ENCODE peak calls at places on chromosomes 3 and 15, in six cellular contexts. One of them, this sample, is unnamed.

GRCh38 chr15:43135351-43135750 is 2.0 kb downstream of the TMEM62 start:
- DNase-seq in astrocyte: no peak
- DNase-seq in A549: no peak
- DNase-seq in body of pancreas: no peak
- DNase-seq in type B pancreatic cell: no peak
- DNase-seq in fibroblast of pulmonary artery: no peak
- DNase-seq in this sample: no peak

GRCh38 chr3:178085817-178086123 is 450.5 kb upstream of the KCNMB2 start:
- DNase-seq in astrocyte: no peak
- DNase-seq in A549: no peak
- DNase-seq in body of pancreas: no peak
- DNase-seq in type B pancreatic cell: no peak
- DNase-seq in fibroblast of pulmonary artery: no peak
- DNase-seq in this sample: no peak

GRCh38 chr3:59069838-59070237 is 20.0 kb upstream of the CFAP20DC start:
- DNase-seq in astrocyte: no peak
- DNase-seq in A549: no peak
- DNase-seq in body of pancreas: no peak
- DNase-seq in type B pancreatic cell: no peak
- DNase-seq in fibroblast of pulmonary artery: no peak
- DNase-seq in this sample: no peak

GRCh38 chr15:40695469-40695910 is 516 bp downstream of the RAD51 start:
- DNase-seq in astrocyte: peak
- DNase-seq in A549: no peak
- DNase-seq in body of pancreas: no peak
- DNase-seq in type B pancreatic cell: no peak
- DNase-seq in fibroblast of pulmonary artery: peak
- DNase-seq in this sample: peak

GRCh38 chr3:74353039-74353438 is 261.4 kb downstream of the CNTN3 start:
- DNase-seq in astrocyte: no peak
- DNase-seq in A549: peak
- DNase-seq in body of pancreas: no peak
- DNase-seq in type B pancreatic cell: no peak
- DNase-seq in fibroblast of pulmonary artery: peak
- DNase-seq in this sample: no peak

GRCh38 chr15:65416845-65417416 is 5.8 kb downstream of the IGDCC4 start:
- DNase-seq in astrocyte: peak
- DNase-seq in A549: peak
- DNase-seq in body of pancreas: no peak
- DNase-seq in type B pancreatic cell: no peak
- DNase-seq in fibroblast of pulmonary artery: no peak
- DNase-seq in this sample: no peak

GRCh38 chr3:181610083-181610972 is 101.4 kb upstream of the SOX2 start:
- DNase-seq in astrocyte: peak
- DNase-seq in A549: no peak
- DNase-seq in body of pancreas: no peak
- DNase-seq in type B pancreatic cell: no peak
- DNase-seq in fibroblast of pulmonary artery: no peak
- DNase-seq in this sample: no peak

GRCh38 chr3:52176951-52177700 is 20.8 kb upstream of the ALAS1 start:
- DNase-seq in astrocyte: no peak
- DNase-seq in A549: no peak
- DNase-seq in body of pancreas: peak
- DNase-seq in type B pancreatic cell: no peak
- DNase-seq in fibroblast of pulmonary artery: no peak
- DNase-seq in this sample: no peak

GRCh38 chr3:44894485-44894884 is 20.1 kb downstream of the TGM4 start:
- DNase-seq in astrocyte: no peak
- DNase-seq in A549: no peak
- DNase-seq in body of pancreas: no peak
- DNase-seq in type B pancreatic cell: no peak
- DNase-seq in fibroblast of pulmonary artery: peak
- DNase-seq in this sample: no peak

GRCh38 chr15:58043192-58043903 is 22.2 kb downstream of the ALDH1A2 start:
- DNase-seq in astrocyte: no peak
- DNase-seq in A549: peak
- DNase-seq in body of pancreas: peak
- DNase-seq in type B pancreatic cell: no peak
- DNase-seq in fibroblast of pulmonary artery: peak
- DNase-seq in this sample: peak

GRCh38 chr3:184384342-184384741 is 4.5 kb downstream of the CHRD start:
- DNase-seq in astrocyte: no peak
- DNase-seq in A549: no peak
- DNase-seq in body of pancreas: no peak
- DNase-seq in type B pancreatic cell: no peak
- DNase-seq in fibroblast of pulmonary artery: no peak
- DNase-seq in this sample: no peak

GRCh38 chr3:44555753-44556152 is 760 bp downstream of the ZKSCAN7 start:
- DNase-seq in astrocyte: no peak
- DNase-seq in A549: no peak
- DNase-seq in body of pancreas: no peak
- DNase-seq in type B pancreatic cell: no peak
- DNase-seq in fibroblast of pulmonary artery: no peak
- DNase-seq in this sample: no peak

GRCh38 chr3:55620361-55621025 is 133.4 kb upstream of the WNT5A start:
- DNase-seq in astrocyte: peak
- DNase-seq in A549: no peak
- DNase-seq in body of pancreas: peak
- DNase-seq in type B pancreatic cell: no peak
- DNase-seq in fibroblast of pulmonary artery: no peak
- DNase-seq in this sample: peak

GRCh38 chr3:50238549-50239026 is 2.6 kb downstream of the GNAI2 start:
- DNase-seq in astrocyte: no peak
- DNase-seq in A549: peak
- DNase-seq in body of pancreas: peak
- DNase-seq in type B pancreatic cell: no peak
- DNase-seq in fibroblast of pulmonary artery: no peak
- DNase-seq in this sample: peak

GRCh38 chr3:70064194-70064787 is 64.8 kb downstream of the SAMMSON start:
- DNase-seq in astrocyte: no peak
- DNase-seq in A549: peak
- DNase-seq in body of pancreas: peak
- DNase-seq in type B pancreatic cell: no peak
- DNase-seq in fibroblast of pulmonary artery: peak
- DNase-seq in this sample: peak

GRCh38 chr3:54625805-54626787 is 301.8 kb downstream of the LRTM1 start:
- DNase-seq in astrocyte: no peak
- DNase-seq in A549: no peak
- DNase-seq in body of pancreas: no peak
- DNase-seq in type B pancreatic cell: no peak
- DNase-seq in fibroblast of pulmonary artery: no peak
- DNase-seq in this sample: no peak

GRCh38 chr3:154242766-154243165 is 81.5 kb downstream of the DHX36 start:
- DNase-seq in astrocyte: no peak
- DNase-seq in A549: peak
- DNase-seq in body of pancreas: no peak
- DNase-seq in type B pancreatic cell: no peak
- DNase-seq in fibroblast of pulmonary artery: no peak
- DNase-seq in this sample: no peak

GRCh38 chr3:4828279-4829030 is 150.8 kb upstream of the BHLHE40 start:
- DNase-seq in astrocyte: peak
- DNase-seq in A549: peak
- DNase-seq in body of pancreas: peak
- DNase-seq in type B pancreatic cell: no peak
- DNase-seq in fibroblast of pulmonary artery: peak
- DNase-seq in this sample: peak

GRCh38 chr3:123021986-123022510 is 5.5 kb downstream of the SEMA5B start:
- DNase-seq in astrocyte: no peak
- DNase-seq in A549: no peak
- DNase-seq in body of pancreas: no peak
- DNase-seq in type B pancreatic cell: no peak
- DNase-seq in fibroblast of pulmonary artery: no peak
- DNase-seq in this sample: no peak

GRCh38 chr15:45121706-45122417 is 7.7 kb downstream of the DUOXA2 start:
- DNase-seq in astrocyte: peak
- DNase-seq in A549: peak
- DNase-seq in body of pancreas: no peak
- DNase-seq in type B pancreatic cell: no peak
- DNase-seq in fibroblast of pulmonary artery: peak
- DNase-seq in this sample: peak

GRCh38 chr3:67291287-67292252 is 293.5 kb downstream of the KBTBD8 start:
- DNase-seq in astrocyte: no peak
- DNase-seq in A549: no peak
- DNase-seq in body of pancreas: no peak
- DNase-seq in type B pancreatic cell: no peak
- DNase-seq in fibroblast of pulmonary artery: no peak
- DNase-seq in this sample: peak

GRCh38 chr15:84681822-84682221 is 23.8 kb upstream of the NMB start:
- DNase-seq in astrocyte: peak
- DNase-seq in A549: no peak
- DNase-seq in body of pancreas: no peak
- DNase-seq in type B pancreatic cell: no peak
- DNase-seq in fibroblast of pulmonary artery: peak
- DNase-seq in this sample: peak

GRCh38 chr3:167870743-167871142 is 135.2 kb downstream of the SERPINI1 start:
- DNase-seq in astrocyte: no peak
- DNase-seq in A549: no peak
- DNase-seq in body of pancreas: no peak
- DNase-seq in type B pancreatic cell: no peak
- DNase-seq in fibroblast of pulmonary artery: no peak
- DNase-seq in this sample: no peak

GRCh38 chr3:167874667-167875372 is 139.3 kb downstream of the SERPINI1 start:
- DNase-seq in astrocyte: peak
- DNase-seq in A549: no peak
- DNase-seq in body of pancreas: no peak
- DNase-seq in type B pancreatic cell: no peak
- DNase-seq in fibroblast of pulmonary artery: no peak
- DNase-seq in this sample: no peak

GRCh38 chr3:167870201-167870600 is 134.7 kb downstream of the SERPINI1 start:
- DNase-seq in astrocyte: no peak
- DNase-seq in A549: no peak
- DNase-seq in body of pancreas: no peak
- DNase-seq in type B pancreatic cell: no peak
- DNase-seq in fibroblast of pulmonary artery: no peak
- DNase-seq in this sample: no peak

GRCh38 chr3:167872032-167872431 is 136.5 kb downstream of the SERPINI1 start:
- DNase-seq in astrocyte: no peak
- DNase-seq in A549: no peak
- DNase-seq in body of pancreas: no peak
- DNase-seq in type B pancreatic cell: no peak
- DNase-seq in fibroblast of pulmonary artery: no peak
- DNase-seq in this sample: no peak

GRCh38 chr3:167872941-167873340 is 137.4 kb downstream of the SERPINI1 start:
- DNase-seq in astrocyte: no peak
- DNase-seq in A549: no peak
- DNase-seq in body of pancreas: no peak
- DNase-seq in type B pancreatic cell: no peak
- DNase-seq in fibroblast of pulmonary artery: no peak
- DNase-seq in this sample: no peak
- TF ChIP-seq CTCF in astrocyte: peak
- TF ChIP-seq CTCF in A549: peak
- TF ChIP-seq CTCF in body of pancreas: no peak
- TF ChIP-seq CTCF in type B pancreatic cell: peak
- TF ChIP-seq CTCF in fibroblast of pulmonary artery: peak
- TF ChIP-seq CTCF in this sample: peak

DNA sequence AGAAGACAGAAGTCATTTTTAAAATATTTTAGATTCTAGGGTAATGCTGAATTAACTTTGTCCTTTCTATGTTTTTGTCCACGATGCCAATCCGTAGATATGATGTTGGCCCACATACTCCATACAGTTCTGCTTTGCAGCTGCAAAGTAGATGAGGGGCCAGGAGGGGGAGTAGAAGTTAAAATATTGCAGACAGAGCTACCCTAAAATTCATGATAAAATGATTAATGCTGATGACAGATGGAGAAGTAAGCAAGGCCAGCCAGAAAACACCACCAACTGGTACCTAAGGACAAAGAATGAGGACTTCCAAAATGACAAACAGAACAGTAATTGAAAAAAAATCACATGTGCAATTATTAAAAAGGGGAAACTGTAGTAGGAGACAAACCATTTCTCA is 756.6 kb upstream of the ARPP21 start:
- DNase-seq in astrocyte: no peak
- DNase-seq in A549: no peak
- DNase-seq in body of pancreas: no peak
- DNase-seq in type B pancreatic cell: no peak
- DNase-seq in fibroblast of pulmonary artery: peak
- DNase-seq in this sample: peak
- TF ChIP-seq CTCF in astrocyte: peak
- TF ChIP-seq CTCF in A549: no peak
- TF ChIP-seq CTCF in body of pancreas: no peak
- TF ChIP-seq CTCF in type B pancreatic cell: peak
- TF ChIP-seq CTCF in fibroblast of pulmonary artery: peak
- TF ChIP-seq CTCF in this sample: peak

GRCh38 chr3:30694668-30695067 is 88.3 kb downstream of the TGFBR2 start:
- DNase-seq in astrocyte: no peak
- DNase-seq in A549: no peak
- DNase-seq in body of pancreas: no peak
- DNase-seq in type B pancreatic cell: no peak
- DNase-seq in fibroblast of pulmonary artery: no peak
- DNase-seq in this sample: no peak

GRCh38 chr3:30692498-30693130 is 86.2 kb downstream of the TGFBR2 start:
- DNase-seq in astrocyte: no peak
- DNase-seq in A549: no peak
- DNase-seq in body of pancreas: no peak
- DNase-seq in type B pancreatic cell: no peak
- DNase-seq in fibroblast of pulmonary artery: no peak
- DNase-seq in this sample: no peak

GRCh38 chr3:30691944-30692343 is 85.5 kb downstream of the TGFBR2 start:
- DNase-seq in astrocyte: no peak
- DNase-seq in A549: no peak
- DNase-seq in body of pancreas: no peak
- DNase-seq in type B pancreatic cell: no peak
- DNase-seq in fibroblast of pulmonary artery: no peak
- DNase-seq in this sample: no peak

GRCh38 chr3:30694148-30694547 is 87.7 kb downstream of the TGFBR2 start:
- DNase-seq in astrocyte: no peak
- DNase-seq in A549: no peak
- DNase-seq in body of pancreas: no peak
- DNase-seq in type B pancreatic cell: no peak
- DNase-seq in fibroblast of pulmonary artery: no peak
- DNase-seq in this sample: no peak

GRCh38 chr3:30693470-30694120 is 87.2 kb downstream of the TGFBR2 start:
- DNase-seq in astrocyte: peak
- DNase-seq in A549: peak
- DNase-seq in body of pancreas: peak
- DNase-seq in type B pancreatic cell: no peak
- DNase-seq in fibroblast of pulmonary artery: peak
- DNase-seq in this sample: peak
- TF ChIP-seq CTCF in astrocyte: peak
- TF ChIP-seq CTCF in A549: peak
- TF ChIP-seq CTCF in body of pancreas: peak
- TF ChIP-seq CTCF in type B pancreatic cell: peak
- TF ChIP-seq CTCF in fibroblast of pulmonary artery: peak
- TF ChIP-seq CTCF in this sample: peak

DNA sequence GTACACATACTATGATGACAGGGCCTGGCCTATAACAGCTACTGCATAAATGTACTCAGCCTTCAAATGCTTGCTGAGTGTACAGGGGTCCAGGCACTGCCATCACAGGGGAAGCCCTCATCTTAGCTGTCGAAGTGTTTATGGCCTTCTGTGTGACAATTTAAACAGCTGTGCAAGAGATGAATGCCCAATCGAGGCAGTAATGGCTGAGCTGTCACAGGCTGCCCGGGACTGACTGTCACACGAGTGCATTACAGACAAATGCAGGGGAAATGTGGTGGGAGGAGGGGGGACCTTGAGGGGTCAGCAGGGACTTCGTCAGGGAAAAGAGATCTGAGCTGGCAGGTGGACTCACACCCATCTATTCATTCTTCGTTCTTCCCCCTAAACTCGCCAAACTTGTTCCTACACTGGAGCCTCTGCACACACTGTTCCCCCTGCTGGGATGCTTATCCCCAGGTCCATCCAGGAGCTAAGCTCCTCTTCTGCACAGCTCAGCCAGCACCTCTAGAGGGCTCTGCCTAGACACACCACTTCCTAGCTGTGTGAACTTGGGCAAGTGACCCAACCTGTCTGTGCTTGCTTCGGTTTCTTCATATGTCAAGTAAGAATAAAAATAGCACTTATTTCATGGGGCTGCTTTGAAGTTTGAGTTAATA is 156.2 kb upstream of the IQSEC1 start:
- DNase-seq in astrocyte: no peak
- DNase-seq in A549: peak
- DNase-seq in body of pancreas: no peak
- DNase-seq in type B pancreatic cell: no peak
- DNase-seq in fibroblast of pulmonary artery: peak
- DNase-seq in this sample: peak
- TF ChIP-seq CTCF in astrocyte: peak
- TF ChIP-seq CTCF in A549: peak
- TF ChIP-seq CTCF in body of pancreas: no peak
- TF ChIP-seq CTCF in type B pancreatic cell: peak
- TF ChIP-seq CTCF in fibroblast of pulmonary artery: peak
- TF ChIP-seq CTCF in this sample: peak

This sample was measured in MCF 10A.